ENCODE peak calls at places on chromosomes 3 and 15, in seven cellular contexts. G is A549; Z is SK-N-SH; A is CD4-positive, CD25-positive, alpha-beta regulatory T cell; U is iPS DF 6.9; S is CD8-positive, alpha-beta T cell; W is stomach. R is an unnamed sample.

GRCh38 chr3:65078748-65079147 is 390.9 kb upstream of the ADAMTS9 start:
- DNase-seq in G (no peak), Z (no peak), A (no peak), U (no peak), S (no peak), W (no peak), R (no peak)

GRCh38 chr3:52277071-52277964 is 1.1 kb downstream of the WDR82 start:
- DNase-seq in G (peak; percentile 38), Z (peak; percentile 77), A (peak; percentile 61), U (no peak), S (peak; percentile 72), W (peak; percentile 77), R (peak; percentile 89)

GRCh38 chr3:23964537-23964936 is 19.5 kb downstream of the NR1D2 start:
- DNase-seq in G (no peak), Z (no peak), A (no peak), U (no peak), S (no peak), W (no peak), R (no peak)

GRCh38 chr15:55630921-55631320 is 42.8 kb upstream of the PYGO1 start:
- DNase-seq in G (no peak), Z (no peak), A (no peak), U (no peak), S (no peak), W (no peak), R (no peak)

GRCh38 chr15:77104155-77104554 is 33.2 kb upstream of the TSPAN3 start:
- DNase-seq in G (no peak), Z (no peak), A (no peak), U (no peak), S (no peak), W (no peak), R (no peak)

GRCh38 chr3:99394831-99395733 is 243.3 kb upstream of the COL8A1 start:
- DNase-seq in G (no peak), Z (no peak), A (no peak), U (no peak), S (no peak), W (no peak), R (no peak)

GRCh38 chr3:122893754-122894668 is 99.1 kb downstream of the SLC49A4 start:
- DNase-seq in G (no peak), Z (peak; percentile 49), A (no peak), U (no peak), S (no peak), W (no peak), R (no peak)

GRCh38 chr15:55526559-55527036 is 18.6 kb upstream of the DNAAF4 start:
- DNase-seq in G (peak; percentile 26), Z (peak; percentile 51), A (peak; percentile 17), U (peak; percentile 29), S (no peak), W (no peak), R (no peak)

GRCh38 chr3:125318859-125319258 is 56.3 kb downstream of the ZNF148 start:
- DNase-seq in G (no peak), Z (no peak), A (no peak), U (no peak), S (no peak), W (no peak), R (no peak)

DNA sequence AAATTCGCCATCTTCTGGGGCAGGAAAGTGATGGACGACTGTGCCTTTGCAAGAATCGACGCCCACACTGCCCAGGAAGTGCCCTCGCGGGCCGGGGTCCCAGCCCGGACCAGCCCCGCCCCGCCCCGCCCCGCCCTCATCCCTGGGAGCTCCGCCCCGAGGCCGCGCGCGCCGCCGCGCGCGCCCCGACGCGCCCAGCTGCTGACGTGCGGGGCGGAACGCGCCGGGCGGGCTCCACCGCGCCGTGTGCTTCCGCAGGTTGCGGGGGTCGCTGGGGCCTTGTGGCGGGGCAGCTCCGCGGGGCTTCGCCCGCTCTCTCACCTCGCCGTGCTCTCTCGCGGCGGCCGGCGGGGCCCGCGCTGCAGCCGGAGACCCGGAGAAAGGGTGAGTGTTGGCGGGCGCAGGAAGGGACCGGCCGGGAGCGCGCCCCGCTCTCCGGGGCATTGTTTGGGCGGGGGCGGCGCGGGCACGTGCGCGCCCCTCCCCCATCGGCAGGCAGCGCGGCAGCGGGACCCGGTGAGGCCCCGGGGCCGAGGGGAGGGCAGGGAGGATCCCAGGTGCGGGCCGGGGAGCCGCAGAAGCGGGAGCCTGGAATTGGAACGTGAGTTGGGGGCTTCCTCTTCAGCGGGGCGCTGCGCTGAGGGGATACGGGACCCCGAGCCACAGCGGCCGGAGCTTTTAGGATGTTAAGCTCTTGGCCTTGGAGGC is at the start of gene YEATS2:
- DNase-seq in G (peak; percentile 76), Z (peak; percentile 99), A (peak; percentile 73), U (no peak), S (peak; percentile 62), W (peak; percentile 63), R (peak; percentile 70)
- H3K4me1 ChIP-seq in G (peaks cover 15% of the 10 kb centered on the region), Z (no peaks in the 10 kb centered on the region), A (peaks cover 18% of the 10 kb centered on the region), U (peaks cover 2% of the 10 kb centered on the region), S (peaks cover 19% of the 10 kb centered on the region), W (peaks cover 33% of the 10 kb centered on the region), R (no peaks in the 10 kb centered on the region)

GRCh38 chr3:195159117-195159818 is 111.7 kb downstream of the XXYLT1 start:
- DNase-seq in G (no peak), Z (no peak), A (no peak), U (no peak), S (no peak), W (no peak), R (no peak)
- H3K4me1 ChIP-seq in G (no peaks in the 10 kb centered on the region), Z (peaks cover 36% of the 10 kb centered on the region), A (peaks cover 32% of the 10 kb centered on the region), U (peaks cover 9% of the 10 kb centered on the region), S (peaks cover 35% of the 10 kb centered on the region), W (peaks cover 70% of the 10 kb centered on the region), R (peaks cover 2% of the 10 kb centered on the region)

DNA sequence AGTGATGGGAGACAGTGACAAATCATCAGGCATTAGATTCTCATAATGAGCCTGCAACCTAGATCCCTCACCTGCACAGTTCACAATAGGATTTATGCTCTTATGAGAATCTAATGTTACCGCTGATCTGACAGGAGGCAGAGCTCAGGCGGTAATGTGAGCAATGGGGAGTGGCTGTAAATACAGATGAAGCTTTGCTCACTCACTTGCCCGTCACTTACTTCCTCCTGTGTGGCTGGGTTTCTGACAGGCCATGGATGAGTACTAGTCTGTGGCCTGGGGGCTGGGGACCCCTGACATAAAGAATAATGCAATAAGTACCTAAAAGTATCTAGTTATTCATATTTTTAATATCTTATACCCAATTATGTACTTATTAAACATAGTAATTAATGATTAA is 15.6 kb downstream of the IQCB1 start:
- DNase-seq in G (no peak), Z (no peak), A (no peak), U (no peak), S (no peak), W (no peak), R (no peak)
- H3K4me1 ChIP-seq in G (no peaks in the 10 kb centered on the region), Z (no peaks in the 10 kb centered on the region), A (no peaks in the 10 kb centered on the region), U (no peaks in the 10 kb centered on the region), S (no peaks in the 10 kb centered on the region), W (no peaks in the 10 kb centered on the region), R (no peaks in the 10 kb centered on the region)

DNA sequence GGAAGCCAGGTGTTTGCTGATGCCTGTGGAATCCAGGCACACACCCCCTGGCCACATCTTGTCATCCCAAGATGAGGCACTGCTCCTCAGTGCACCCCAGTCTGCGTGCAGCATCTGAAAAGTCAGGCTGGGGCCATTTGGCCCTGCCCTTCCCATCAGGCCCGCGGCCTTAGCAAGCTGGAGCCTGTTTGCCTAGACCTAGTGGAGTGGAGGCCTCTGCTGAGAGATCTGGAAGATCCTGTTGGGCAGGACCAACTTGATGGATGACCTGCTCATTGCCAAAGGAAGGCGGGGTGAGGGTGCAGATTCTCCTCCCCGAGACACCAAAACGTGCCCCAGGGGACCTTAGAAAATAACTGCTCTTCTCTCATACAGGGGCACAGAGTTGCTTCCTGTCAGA is 220.2 kb downstream of the SHQ1 start:
- DNase-seq in G (no peak), Z (no peak), A (no peak), U (no peak), S (no peak), W (no peak), R (no peak)
- H3K4me1 ChIP-seq in G (peaks cover 36% of the 10 kb centered on the region), Z (no peaks in the 10 kb centered on the region), A (peaks cover 11% of the 10 kb centered on the region), U (peaks cover 3% of the 10 kb centered on the region), S (peaks cover 7% of the 10 kb centered on the region), W (peaks cover 10% of the 10 kb centered on the region), R (no peaks in the 10 kb centered on the region)

GRCh38 chr3:67460841-67461240 is 193.6 kb downstream of the SUCLG2 start:
- DNase-seq in G (no peak), Z (no peak), A (no peak), U (no peak), S (no peak), W (no peak), R (no peak)

GRCh38 chr3:67458406-67458805 is 196.0 kb downstream of the SUCLG2 start:
- DNase-seq in G (no peak), Z (no peak), A (no peak), U (no peak), S (no peak), W (no peak), R (no peak)

GRCh38 chr3:67459796-67460195 is 194.6 kb downstream of the SUCLG2 start:
- DNase-seq in G (no peak), Z (no peak), A (no peak), U (no peak), S (no peak), W (no peak), R (no peak)

GRCh38 chr3:67461667-67462142 is 192.7 kb downstream of the SUCLG2 start:
- DNase-seq in G (no peak), Z (no peak), A (no peak), U (no peak), S (no peak), W (no peak), R (no peak)

GRCh38 chr3:67459131-67459530 is 195.3 kb downstream of the SUCLG2 start:
- DNase-seq in G (no peak), Z (no peak), A (no peak), U (no peak), S (no peak), W (no peak), R (no peak)
- H3K4me1 ChIP-seq in G (peaks cover 3% of the 10 kb centered on the region), Z (peaks cover 24% of the 10 kb centered on the region), A (no peaks in the 10 kb centered on the region), U (no peaks in the 10 kb centered on the region), S (no peaks in the 10 kb centered on the region), W (peaks cover 16% of the 10 kb centered on the region), R (no peaks in the 10 kb centered on the region)

GRCh38 chr3:139293665-139294023 is 50.2 kb upstream of the MRPS22 start:
- DNase-seq in G (no peak), Z (no peak), A (no peak), U (no peak), S (no peak), W (no peak), R (no peak)
- H3K4me1 ChIP-seq in G (peaks cover 16% of the 10 kb centered on the region), Z (no peaks in the 10 kb centered on the region), A (no peaks in the 10 kb centered on the region), U (no peaks in the 10 kb centered on the region), S (no peaks in the 10 kb centered on the region), W (no peaks in the 10 kb centered on the region), R (no peaks in the 10 kb centered on the region)

DNA sequence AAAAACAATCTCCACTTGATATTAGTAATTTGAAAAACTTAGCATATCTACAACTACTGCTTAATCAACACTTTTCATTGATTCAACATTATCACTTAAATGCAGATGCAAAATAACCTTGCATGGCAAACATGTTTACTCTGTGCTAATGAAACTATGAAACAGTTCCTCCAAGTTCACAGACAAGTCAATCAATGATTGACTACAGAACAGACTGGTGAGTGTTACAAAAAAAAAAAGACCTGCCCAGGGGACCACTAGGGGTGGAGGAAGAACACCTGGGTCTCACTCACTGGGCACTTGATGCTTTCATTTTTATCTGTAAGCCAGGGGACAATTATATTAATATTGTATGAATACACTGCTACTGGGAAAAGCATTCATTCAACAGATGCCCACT is 4.3 kb upstream of the NR2C2 start:
- DNase-seq in G (no peak), Z (no peak), A (no peak), U (no peak), S (no peak), W (no peak), R (no peak)
- H3K4me1 ChIP-seq in G (peaks cover 13% of the 10 kb centered on the region), Z (no peaks in the 10 kb centered on the region), A (peaks cover 13% of the 10 kb centered on the region), U (no peaks in the 10 kb centered on the region), S (peaks cover 4% of the 10 kb centered on the region), W (peaks cover 46% of the 10 kb centered on the region), R (peaks cover 29% of the 10 kb centered on the region)